ENCODE peak calls at places on chromosome 14, in nine cellular contexts. One of them, this sample, is unnamed. For H3K27me3 and H3K4me1, the result is how much of the 10 kb centered on the place peaks cover.

GRCh38 chr14:22980672-22981089 is 1.7 kb downstream of the AJUBA start:
- DNase-seq in testis: no peak
- DNase-seq in cardiac muscle cell: peak
- DNase-seq in lung: peak
- DNase-seq in endothelial cell of umbilical vein: no peak
- DNase-seq in breast epithelium: peak
- DNase-seq in fibroblast of lung: no peak
- DNase-seq in tibial artery: peak
- DNase-seq in BE2C: no peak
- DNase-seq in this sample: peak

GRCh38 chr14:95776798-95777615 is 63.1 kb upstream of the TCL1A start:
- DNase-seq in testis: no peak
- DNase-seq in tibial artery: no peak
- DNase-seq in fibroblast of lung: no peak
- DNase-seq in lung: no peak
- DNase-seq in cardiac muscle cell: no peak
- DNase-seq in endothelial cell of umbilical vein: no peak
- DNase-seq in BE2C: no peak
- DNase-seq in breast epithelium: no peak
- DNase-seq in this sample: no peak

GRCh38 chr14:56002316-56002715 is 115.9 kb upstream of the PELI2 start:
- DNase-seq in tibial artery: no peak
- DNase-seq in breast epithelium: no peak
- DNase-seq in BE2C: no peak
- DNase-seq in cardiac muscle cell: no peak
- DNase-seq in lung: no peak
- DNase-seq in testis: no peak
- DNase-seq in fibroblast of lung: no peak
- DNase-seq in endothelial cell of umbilical vein: no peak
- DNase-seq in this sample: no peak

GRCh38 chr14:53596845-53597525 is 359.6 kb downstream of the BMP4 start:
- DNase-seq in testis: no peak
- DNase-seq in tibial artery: no peak
- DNase-seq in lung: no peak
- DNase-seq in BE2C: no peak
- DNase-seq in breast epithelium: no peak
- DNase-seq in endothelial cell of umbilical vein: no peak
- DNase-seq in cardiac muscle cell: no peak
- DNase-seq in fibroblast of lung: peak
- DNase-seq in this sample: no peak

GRCh38 chr14:103118663-103119404 is 4.4 kb upstream of the TNFAIP2 start:
- DNase-seq in tibial artery: peak
- DNase-seq in endothelial cell of umbilical vein: no peak
- DNase-seq in testis: peak
- DNase-seq in fibroblast of lung: no peak
- DNase-seq in cardiac muscle cell: no peak
- DNase-seq in breast epithelium: no peak
- DNase-seq in lung: peak
- DNase-seq in BE2C: no peak
- DNase-seq in this sample: peak

GRCh38 chr14:60951781-60952435 is 29.0 kb downstream of the TRMT5 start:
- DNase-seq in lung: no peak
- DNase-seq in fibroblast of lung: no peak
- DNase-seq in BE2C: no peak
- DNase-seq in cardiac muscle cell: no peak
- DNase-seq in tibial artery: no peak
- DNase-seq in testis: no peak
- DNase-seq in breast epithelium: no peak
- DNase-seq in endothelial cell of umbilical vein: peak
- DNase-seq in this sample: no peak

GRCh38 chr14:99604766-99605298 is 825 bp upstream of the CCDC85C start:
- DNase-seq in lung: no peak
- DNase-seq in fibroblast of lung: no peak
- DNase-seq in breast epithelium: no peak
- DNase-seq in testis: no peak
- DNase-seq in endothelial cell of umbilical vein: peak
- DNase-seq in tibial artery: peak
- DNase-seq in BE2C: peak
- DNase-seq in cardiac muscle cell: peak
- DNase-seq in this sample: peak

GRCh38 chr14:89740241-89740640 is 214.3 kb downstream of the EFCAB11 start:
- DNase-seq in BE2C: no peak
- DNase-seq in endothelial cell of umbilical vein: no peak
- DNase-seq in fibroblast of lung: no peak
- DNase-seq in lung: no peak
- DNase-seq in tibial artery: no peak
- DNase-seq in breast epithelium: no peak
- DNase-seq in cardiac muscle cell: no peak
- DNase-seq in testis: no peak
- DNase-seq in this sample: no peak

GRCh38 chr14:36626150-36626549 is 35.5 kb upstream of the PAX9 start:
- DNase-seq in cardiac muscle cell: no peak
- DNase-seq in testis: no peak
- DNase-seq in breast epithelium: no peak
- DNase-seq in lung: no peak
- DNase-seq in BE2C: no peak
- DNase-seq in fibroblast of lung: no peak
- DNase-seq in tibial artery: no peak
- DNase-seq in endothelial cell of umbilical vein: no peak
- DNase-seq in this sample: no peak

GRCh38 chr14:36627981-36628380 is 33.7 kb upstream of the PAX9 start:
- DNase-seq in fibroblast of lung: no peak
- DNase-seq in tibial artery: no peak
- DNase-seq in lung: no peak
- DNase-seq in BE2C: no peak
- DNase-seq in cardiac muscle cell: no peak
- DNase-seq in testis: no peak
- DNase-seq in endothelial cell of umbilical vein: no peak
- DNase-seq in breast epithelium: no peak
- DNase-seq in this sample: no peak

GRCh38 chr14:36625436-36625835 is 36.2 kb upstream of the PAX9 start:
- DNase-seq in BE2C: no peak
- DNase-seq in fibroblast of lung: no peak
- DNase-seq in endothelial cell of umbilical vein: no peak
- DNase-seq in cardiac muscle cell: no peak
- DNase-seq in tibial artery: no peak
- DNase-seq in lung: no peak
- DNase-seq in testis: no peak
- DNase-seq in breast epithelium: no peak
- DNase-seq in this sample: no peak

GRCh38 chr14:36619853-36620252 is 37.4 kb upstream of the NKX2-8 start:
- DNase-seq in BE2C: no peak
- DNase-seq in fibroblast of lung: no peak
- DNase-seq in tibial artery: no peak
- DNase-seq in testis: no peak
- DNase-seq in endothelial cell of umbilical vein: no peak
- DNase-seq in lung: no peak
- DNase-seq in cardiac muscle cell: no peak
- DNase-seq in breast epithelium: no peak
- DNase-seq in this sample: no peak

GRCh38 chr14:36625014-36625413 is 36.6 kb upstream of the PAX9 start:
- DNase-seq in endothelial cell of umbilical vein: no peak
- DNase-seq in breast epithelium: no peak
- DNase-seq in fibroblast of lung: no peak
- DNase-seq in lung: no peak
- DNase-seq in tibial artery: no peak
- DNase-seq in BE2C: no peak
- DNase-seq in cardiac muscle cell: no peak
- DNase-seq in testis: no peak
- DNase-seq in this sample: no peak
- H3K27me3 ChIP-seq in endothelial cell of umbilical vein: under half
- H3K27me3 ChIP-seq in breast epithelium: under half
- H3K27me3 ChIP-seq in fibroblast of lung: under half
- H3K27me3 ChIP-seq in lung: under half
- H3K27me3 ChIP-seq in tibial artery: under half
- H3K27me3 ChIP-seq in BE2C: under half
- H3K27me3 ChIP-seq in cardiac muscle cell: under half
- H3K27me3 ChIP-seq in testis: under half
- H3K27me3 ChIP-seq in this sample: under half

GRCh38 chr14:32083315-32083624 is 6.2 kb downstream of the ARHGAP5 start:
- DNase-seq in testis: no peak
- DNase-seq in tibial artery: no peak
- DNase-seq in fibroblast of lung: no peak
- DNase-seq in endothelial cell of umbilical vein: no peak
- DNase-seq in cardiac muscle cell: no peak
- DNase-seq in BE2C: no peak
- DNase-seq in lung: no peak
- DNase-seq in breast epithelium: no peak
- DNase-seq in this sample: no peak
- H3K4me1 ChIP-seq in testis: under half
- H3K4me1 ChIP-seq in tibial artery: under half
- H3K4me1 ChIP-seq in fibroblast of lung: under half
- H3K4me1 ChIP-seq in endothelial cell of umbilical vein: under half
- H3K4me1 ChIP-seq in cardiac muscle cell: half or more
- H3K4me1 ChIP-seq in BE2C: under half
- H3K4me1 ChIP-seq in lung: under half
- H3K4me1 ChIP-seq in breast epithelium: under half
- H3K4me1 ChIP-seq in this sample: half or more

DNA sequence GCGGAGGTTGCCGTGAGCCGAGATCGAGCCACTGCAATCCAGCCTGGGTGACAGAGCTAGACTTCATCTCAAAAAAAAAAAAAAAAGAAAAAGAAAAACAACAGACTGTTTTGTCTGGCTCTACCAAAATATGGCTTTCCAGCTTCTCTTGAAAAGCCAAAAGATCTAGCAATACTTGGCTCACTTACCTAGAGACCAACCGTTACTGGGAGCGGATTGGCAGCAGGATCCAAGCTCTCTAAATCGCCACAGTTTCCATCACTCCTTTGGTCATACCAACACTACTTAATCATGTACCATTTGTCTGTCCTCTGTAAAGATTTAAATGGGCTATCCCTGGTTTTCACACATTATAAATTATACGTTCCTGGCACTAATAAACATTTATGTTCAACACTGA is 87.6 kb upstream of the GPHB5 start:
- DNase-seq in cardiac muscle cell: no peak
- DNase-seq in tibial artery: no peak
- DNase-seq in lung: no peak
- DNase-seq in fibroblast of lung: no peak
- DNase-seq in BE2C: no peak
- DNase-seq in testis: no peak
- DNase-seq in endothelial cell of umbilical vein: no peak
- DNase-seq in breast epithelium: no peak
- DNase-seq in this sample: no peak
- H3K27me3 ChIP-seq in cardiac muscle cell: under half
- H3K27me3 ChIP-seq in tibial artery: under half
- H3K27me3 ChIP-seq in lung: under half
- H3K27me3 ChIP-seq in fibroblast of lung: under half
- H3K27me3 ChIP-seq in BE2C: under half
- H3K27me3 ChIP-seq in testis: under half
- H3K27me3 ChIP-seq in endothelial cell of umbilical vein: under half
- H3K27me3 ChIP-seq in breast epithelium: under half
- H3K27me3 ChIP-seq in this sample: under half

DNA sequence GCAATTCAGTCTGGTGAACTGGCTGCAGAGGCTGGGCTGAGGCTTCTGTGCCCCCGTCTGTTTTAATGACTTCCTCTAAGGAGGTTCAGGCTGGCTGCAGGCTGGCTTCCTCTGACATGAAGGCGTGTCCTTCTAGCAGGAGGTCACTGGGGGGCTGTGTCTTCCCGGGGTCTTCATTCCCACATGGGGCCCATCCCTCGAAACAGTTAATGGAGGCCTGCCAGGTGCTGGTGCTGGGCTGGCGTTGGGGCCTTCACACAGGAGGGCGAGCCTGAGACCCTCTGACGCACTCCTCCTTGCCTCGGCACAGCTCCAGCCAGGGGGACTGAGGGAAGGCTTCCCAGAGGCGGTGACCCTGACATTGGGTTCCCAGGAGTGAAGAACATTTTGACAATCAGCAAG is 57.7 kb upstream of the DLK1 start:
- DNase-seq in tibial artery: no peak
- DNase-seq in BE2C: no peak
- DNase-seq in endothelial cell of umbilical vein: no peak
- DNase-seq in testis: no peak
- DNase-seq in cardiac muscle cell: no peak
- DNase-seq in lung: no peak
- DNase-seq in fibroblast of lung: no peak
- DNase-seq in breast epithelium: no peak
- DNase-seq in this sample: no peak
- H3K4me1 ChIP-seq in tibial artery: under half
- H3K4me1 ChIP-seq in BE2C: under half
- H3K4me1 ChIP-seq in endothelial cell of umbilical vein: under half
- H3K4me1 ChIP-seq in testis: half or more
- H3K4me1 ChIP-seq in cardiac muscle cell: under half
- H3K4me1 ChIP-seq in lung: under half
- H3K4me1 ChIP-seq in fibroblast of lung: under half
- H3K4me1 ChIP-seq in breast epithelium: under half
- H3K4me1 ChIP-seq in this sample: under half

GRCh38 chr14:104120281-104120741 is 18.1 kb upstream of the KIF26A start:
- DNase-seq in breast epithelium: peak
- DNase-seq in lung: no peak
- DNase-seq in tibial artery: peak
- DNase-seq in fibroblast of lung: no peak
- DNase-seq in cardiac muscle cell: no peak
- DNase-seq in testis: no peak
- DNase-seq in endothelial cell of umbilical vein: no peak
- DNase-seq in BE2C: no peak
- DNase-seq in this sample: no peak

GRCh38 chr14:104117341-104118005 is 20.9 kb upstream of the KIF26A start:
- DNase-seq in cardiac muscle cell: no peak
- DNase-seq in breast epithelium: peak
- DNase-seq in tibial artery: peak
- DNase-seq in BE2C: peak
- DNase-seq in fibroblast of lung: no peak
- DNase-seq in lung: no peak
- DNase-seq in testis: no peak
- DNase-seq in endothelial cell of umbilical vein: no peak
- DNase-seq in this sample: no peak

GRCh38 chr14:104119700-104120251 is 18.6 kb upstream of the KIF26A start:
- DNase-seq in breast epithelium: no peak
- DNase-seq in fibroblast of lung: no peak
- DNase-seq in lung: no peak
- DNase-seq in BE2C: no peak
- DNase-seq in tibial artery: peak
- DNase-seq in cardiac muscle cell: no peak
- DNase-seq in testis: no peak
- DNase-seq in endothelial cell of umbilical vein: no peak
- DNase-seq in this sample: no peak

GRCh38 chr14:104118006-104118844 is 20.2 kb upstream of the KIF26A start:
- DNase-seq in tibial artery: peak
- DNase-seq in fibroblast of lung: no peak
- DNase-seq in lung: no peak
- DNase-seq in BE2C: peak
- DNase-seq in endothelial cell of umbilical vein: no peak
- DNase-seq in cardiac muscle cell: no peak
- DNase-seq in breast epithelium: peak
- DNase-seq in testis: no peak
- DNase-seq in this sample: peak

GRCh38 chr14:104119119-104119699 is 19.2 kb upstream of the KIF26A start:
- DNase-seq in testis: no peak
- DNase-seq in fibroblast of lung: no peak
- DNase-seq in cardiac muscle cell: no peak
- DNase-seq in endothelial cell of umbilical vein: no peak
- DNase-seq in BE2C: no peak
- DNase-seq in breast epithelium: peak
- DNase-seq in lung: no peak
- DNase-seq in tibial artery: peak
- DNase-seq in this sample: no peak
- H3K27me3 ChIP-seq in testis: under half
- H3K27me3 ChIP-seq in fibroblast of lung: under half
- H3K27me3 ChIP-seq in cardiac muscle cell: half or more
- H3K27me3 ChIP-seq in endothelial cell of umbilical vein: under half
- H3K27me3 ChIP-seq in BE2C: under half
- H3K27me3 ChIP-seq in breast epithelium: under half
- H3K27me3 ChIP-seq in lung: under half
- H3K27me3 ChIP-seq in tibial artery: under half
- H3K27me3 ChIP-seq in this sample: half or more

GRCh38 chr14:67943947-67944346 is 124.4 kb downstream of the RAD51B start:
- DNase-seq in lung: peak
- DNase-seq in endothelial cell of umbilical vein: peak
- DNase-seq in BE2C: peak
- DNase-seq in breast epithelium: peak
- DNase-seq in fibroblast of lung: peak
- DNase-seq in tibial artery: peak
- DNase-seq in cardiac muscle cell: peak
- DNase-seq in testis: peak
- DNase-seq in this sample: no peak
- H3K4me1 ChIP-seq in lung: under half
- H3K4me1 ChIP-seq in endothelial cell of umbilical vein: under half
- H3K4me1 ChIP-seq in BE2C: under half
- H3K4me1 ChIP-seq in breast epithelium: under half
- H3K4me1 ChIP-seq in fibroblast of lung: under half
- H3K4me1 ChIP-seq in tibial artery: under half
- H3K4me1 ChIP-seq in cardiac muscle cell: under half
- H3K4me1 ChIP-seq in testis: under half
- H3K4me1 ChIP-seq in this sample: under half

This sample was measured in heart right ventricle.